ENCODE peak calls at places on chromosomes 13 and 19, in eight cellular contexts. E is left ventricle myocardium inferior, C is SK-N-SH, W is IMR-90, P is thoracic aorta, D is tibial artery, Z is Peyer's patch, M is cardiac muscle cell. U is an unnamed sample.

GRCh38 chr13:97284558-97284957 is 62.4 kb downstream of the MBNL2 start:
- DNase-seq in E (no peak), C (no peak), W (peak; percentile 50), P (no peak), D (no peak), Z (no peak), M (no peak), U (no peak)

GRCh38 chr19:24140099-24140498 is 53.1 kb downstream of the ZNF254 start:
- DNase-seq in E (no peak), C (no peak), W (peak; percentile 96), P (no peak), D (no peak), Z (no peak), M (no peak), U (no peak)

GRCh38 chr13:53141336-53141735 is 112.7 kb downstream of the OLFM4 start:
- DNase-seq in E (no peak), C (no peak), W (no peak), P (no peak), D (no peak), Z (no peak), M (no peak), U (no peak)

GRCh38 chr13:110023729-110024645 is 237.6 kb upstream of the IRS2 start:
- DNase-seq in E (peak; percentile 45), C (no peak), W (peak; percentile 68), P (peak; percentile 22), D (peak; percentile 69), Z (no peak), M (peak; percentile 61), U (no peak)

GRCh38 chr19:44603201-44603945 is 10.0 kb upstream of the IGSF23 start:
- DNase-seq in E (no peak), C (no peak), W (peak; percentile 99), P (no peak), D (no peak), Z (no peak), M (no peak), U (no peak)

GRCh38 chr13:29754486-29754806 is 96.0 kb downstream of the UBL3 start:
- DNase-seq in E (no peak), C (no peak), W (peak; percentile 61), P (no peak), D (no peak), Z (no peak), M (no peak), U (no peak)

GRCh38 chr13:33322965-33323668 is 37.6 kb upstream of the STARD13 start:
- DNase-seq in E (no peak), C (no peak), W (no peak), P (no peak), D (no peak), Z (no peak), M (no peak), U (no peak)

GRCh38 chr19:32532233-32532632 is 48.8 kb upstream of the PDCD5 start:
- DNase-seq in E (no peak), C (no peak), W (no peak), P (no peak), D (no peak), Z (no peak), M (no peak), U (no peak)

GRCh38 chr19:10553943-10554381 is 10.3 kb downstream of the ATG4D start:
- DNase-seq in E (no peak), C (no peak), W (no peak), P (no peak), D (no peak), Z (peak; percentile 81), M (no peak), U (peak; percentile 65)

GRCh38 chr13:27043013-27043412 is 128.6 kb downstream of the USP12 start:
- DNase-seq in E (no peak), C (peak; percentile 49), W (peak; percentile 98), P (peak; percentile 11), D (peak; percentile 39), Z (no peak), M (no peak), U (no peak)

GRCh38 chr13:66347718-66348117 is 882.4 kb downstream of the PCDH9 start:
- DNase-seq in E (no peak), C (no peak), W (peak; percentile 31), P (no peak), D (no peak), Z (no peak), M (peak; percentile 53), U (no peak)

GRCh38 chr13:109989155-109989554 is 202.8 kb upstream of the IRS2 start:
- DNase-seq in E (no peak), C (no peak), W (peak; percentile 82), P (no peak), D (no peak), Z (no peak), M (no peak), U (no peak)

GRCh38 chr13:104015646-104016396 is 949.6 kb upstream of the SLC10A2 start:
- DNase-seq in E (no peak), C (no peak), W (peak; percentile 83), P (no peak), D (no peak), Z (no peak), M (no peak), U (no peak)

GRCh38 chr19:51398096-51398704 is 7.8 kb upstream of the C19orf84 start:
- DNase-seq in E (no peak), C (peak; percentile 55), W (peak; percentile 18), P (no peak), D (no peak), Z (no peak), M (peak; percentile 66), U (no peak)

GRCh38 chr13:81597101-81597500 is 1256.2 kb upstream of the SPRY2 start:
- DNase-seq in E (no peak), C (no peak), W (no peak), P (no peak), D (no peak), Z (no peak), M (no peak), U (no peak)

GRCh38 chr13:91904597-91904996 is 506.2 kb downstream of the GPC5 start:
- DNase-seq in E (no peak), C (no peak), W (no peak), P (no peak), D (no peak), Z (no peak), M (no peak), U (no peak)

GRCh38 chr19:3287814-3288213 is 63.4 kb downstream of the CELF5 start:
- DNase-seq in E (no peak), C (peak; percentile 10), W (no peak), P (no peak), D (no peak), Z (no peak), M (no peak), U (no peak)

GRCh38 chr19:38841787-38842438 is 7.9 kb downstream of the HNRNPL start:
- DNase-seq in E (no peak), C (no peak), W (no peak), P (no peak), D (no peak), Z (no peak), M (no peak), U (peak; percentile 61)

GRCh38 chr13:71759506-71760225 is 107.3 kb downstream of the DACH1 start:
- DNase-seq in E (no peak), C (no peak), W (no peak), P (no peak), D (no peak), Z (no peak), M (no peak), U (no peak)

GRCh38 chr13:38686635-38687245 is at the start of gene FREM2:
- DNase-seq in E (no peak), C (no peak), W (no peak), P (no peak), D (no peak), Z (no peak), M (peak; percentile 96), U (no peak)

DNA sequence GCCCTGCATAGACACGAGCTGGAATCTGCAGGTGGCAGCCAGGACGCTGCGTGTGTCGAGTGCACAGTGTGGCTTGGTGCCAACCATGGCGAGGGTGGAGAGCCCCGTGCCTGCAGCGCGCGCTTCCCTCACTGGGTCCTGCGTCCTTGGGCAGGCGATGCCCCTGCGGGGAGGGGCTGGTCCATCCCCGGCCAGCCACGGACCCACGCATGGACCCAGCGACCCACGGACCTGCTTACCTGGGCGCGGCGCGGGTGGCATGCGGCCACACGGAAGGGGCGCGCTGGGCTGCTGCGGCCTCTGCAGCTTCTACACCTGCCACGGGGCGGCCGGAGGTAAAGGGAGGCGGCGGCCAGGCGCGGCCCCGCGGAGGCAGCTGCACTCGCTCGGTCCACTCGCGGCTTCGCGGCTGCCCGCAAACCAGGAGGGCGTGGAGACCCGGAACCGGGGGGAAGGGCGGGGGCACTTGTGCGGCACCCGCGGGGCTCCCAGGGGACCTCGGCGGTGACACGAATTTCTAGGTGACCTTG is 569 bp upstream of the MCF2L start:
- DNase-seq in E (peak; percentile 55), C (peak; percentile 82), W (no peak), P (no peak), D (no peak), Z (peak; percentile 41), M (peak; percentile 39), U (peak; percentile 50)
- H3K27me3 ChIP-seq in E (peaks cover 25% of the 10 kb centered on the region), C (peaks cover 33% of the 10 kb centered on the region), W (peaks cover 66% of the 10 kb centered on the region), P (peaks cover 8% of the 10 kb centered on the region), D (no peaks in the 10 kb centered on the region), Z (no peaks in the 10 kb centered on the region), M (peaks cover 13% of the 10 kb centered on the region), U (no peaks in the 10 kb centered on the region)

GRCh38 chr13:51221108-51221507 is 1.1 kb upstream of the FAM124A start:
- DNase-seq in E (no peak), C (no peak), W (no peak), P (no peak), D (no peak), Z (no peak), M (no peak), U (no peak)

GRCh38 chr13:51221674-51222509 is at the start of gene FAM124A:
- DNase-seq in E (peak; percentile 50), C (peak; percentile 89), W (peak; percentile 4), P (no peak), D (no peak), Z (no peak), M (peak; percentile 81), U (peak; percentile 37)

GRCh38 chr13:51223284-51224270 is 1.4 kb downstream of the FAM124A start:
- DNase-seq in E (no peak), C (no peak), W (no peak), P (no peak), D (no peak), Z (no peak), M (no peak), U (no peak)

GRCh38 chr13:51220706-51221105 is 1.5 kb upstream of the FAM124A start:
- DNase-seq in E (no peak), C (no peak), W (no peak), P (no peak), D (no peak), Z (no peak), M (no peak), U (no peak)

GRCh38 chr13:51222510-51223283 is 499 bp downstream of the FAM124A start:
- DNase-seq in E (no peak), C (no peak), W (no peak), P (no peak), D (no peak), Z (no peak), M (peak; percentile 35), U (no peak)
- TF ChIP-seq CTCF in E (no peak), C (peak; percentile 31), W (no peak), P (no peak), D (no peak), Z (no peak), M (peak; percentile 30), U (no peak)

GRCh38 chr19:49423278-49423984 is at the start of gene PTH2:
- DNase-seq in E (no peak), C (no peak), W (no peak), P (no peak), D (no peak), Z (no peak), M (no peak), U (no peak)
- H3K27me3 ChIP-seq in E (peaks cover 100% of the 10 kb centered on the region), C (peaks cover 99% of the 10 kb centered on the region), W (peaks cover 94% of the 10 kb centered on the region), P (peaks cover 60% of the 10 kb centered on the region), D (peaks cover 4% of the 10 kb centered on the region), Z (no peaks in the 10 kb centered on the region), M (peaks cover 69% of the 10 kb centered on the region), U (peaks cover 97% of the 10 kb centered on the region)

GRCh38 chr19:46514589-46515289 is 19.1 kb upstream of the PNMA8B start:
- DNase-seq in E (no peak), C (no peak), W (no peak), P (no peak), D (no peak), Z (no peak), M (no peak), U (no peak)
- TF ChIP-seq CTCF in E (no peak), C (no peak), W (no peak), P (no peak), D (no peak), Z (no peak), M (no peak), U (no peak)

U was measured in CD4-positive, alpha-beta T cell.